ENCODE peak calls at places on chromosomes 16 and 17, in six cellular contexts. W is lower leg skin, S is fibroblast of the aortic adventitia, O is GM23338, J is heart right ventricle, Z is fibroblast of lung. P is an unnamed sample.

GRCh38 chr16:71399801-71400563 is 41.5 kb downstream of the CALB2 start:
- DNase-seq in W (no peak), O (no peak), Z (no peak), S (no peak), J (no peak), P (no peak)

GRCh38 chr16:50010212-50010611 is 14.8 kb upstream of the CNEP1R1 start:
- DNase-seq in J (no peak), Z (no peak), S (no peak), W (no peak), O (no peak), P (no peak)

GRCh38 chr17:65554568-65555223 is 6.8 kb downstream of the AXIN2 start:
- DNase-seq in J (peak; percentile 66), O (no peak), S (peak; percentile 60), W (no peak), Z (peak; percentile 58), P (peak; percentile 62)

GRCh38 chr17:76558210-76559095 is 18.6 kb downstream of the PRCD start:
- DNase-seq in J (no peak), W (no peak), Z (peak; percentile 18), O (no peak), S (peak; percentile 53), P (peak; percentile 44)

GRCh38 chr16:679808-680624 is at the start of gene STUB1:
- DNase-seq in Z (peak; percentile 78), O (peak; percentile 95), S (peak; percentile 80), J (peak; percentile 90), W (peak; percentile 83), P (peak; percentile 93)

GRCh38 chr16:24036614-24037013 is 200.8 kb downstream of the PRKCB start:
- DNase-seq in W (no peak), Z (peak; percentile 6), O (peak; percentile 84), S (peak; percentile 57), J (peak; percentile 23), P (peak; percentile 28)

GRCh38 chr17:10091051-10091450 is 107.4 kb downstream of the GAS7 start:
- DNase-seq in W (no peak), J (no peak), O (no peak), Z (no peak), S (no peak), P (peak; percentile 72)

GRCh38 chr17:21381076-21381706 is 5.0 kb downstream of the KCNJ12 start:
- DNase-seq in W (no peak), O (no peak), S (no peak), J (no peak), Z (no peak), P (no peak)

GRCh38 chr17:41064301-41064700 is 1.4 kb downstream of the KRTAP2-4 start:
- DNase-seq in J (no peak), O (no peak), W (no peak), Z (no peak), S (no peak), P (no peak)

GRCh38 chr17:10156579-10157488 is 41.6 kb downstream of the GAS7 start:
- DNase-seq in Z (no peak), W (peak; percentile 73), S (no peak), O (no peak), J (peak; percentile 49), P (no peak)

GRCh38 chr17:43044024-43044423 is 19.0 kb downstream of the RND2 start:
- DNase-seq in J (no peak), S (no peak), Z (no peak), O (no peak), W (no peak), P (no peak)

DNA sequence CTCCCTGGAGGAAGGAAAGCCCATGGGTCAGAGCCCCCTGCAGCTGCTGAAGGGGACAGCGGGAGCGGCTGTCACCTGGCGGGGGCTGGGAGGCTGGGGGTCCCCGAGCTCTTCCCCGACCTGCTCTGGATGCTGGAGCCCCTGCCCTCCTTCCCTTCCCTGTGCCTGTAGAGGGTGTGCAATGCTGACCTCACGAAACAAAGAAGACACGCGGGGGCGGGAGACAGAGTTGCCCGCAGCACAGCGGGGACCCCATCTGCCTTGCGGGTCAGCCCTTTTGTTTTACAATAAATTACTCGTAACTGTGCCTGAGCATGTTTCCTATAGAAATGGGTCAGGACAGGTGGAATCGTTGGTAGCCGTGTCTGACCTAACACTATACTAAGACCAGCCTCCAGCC is 6.3 kb downstream of the SECTM1 start:
- DNase-seq in Z (no peak), W (no peak), O (no peak), S (no peak), J (no peak), P (no peak)
- TF ChIP-seq CTCF in Z (no peak), W (no peak), O (no peak), S (no peak), J (no peak), P (no peak)

GRCh38 chr17:82528484-82529265 is 9.1 kb downstream of the FOXK2 start:
- DNase-seq in S (no peak), O (no peak), J (peak; percentile 70), W (peak; percentile 67), Z (peak; percentile 32), P (peak; percentile 50)
- TF ChIP-seq CTCF in S (peak; percentile 13), O (peak; percentile 35), J (no peak), W (no peak), Z (peak; percentile 39), P (peak; percentile 40)

GRCh38 chr16:51410125-51410524 is 259.1 kb upstream of the SALL1 start:
- DNase-seq in Z (no peak), J (no peak), S (no peak), W (no peak), O (no peak), P (no peak)
- TF ChIP-seq CTCF in Z (no peak), J (no peak), S (no peak), W (no peak), O (no peak), P (no peak)

GRCh38 chr16:81067166-81067565 is 9.9 kb downstream of the C16orf46 start:
- DNase-seq in J (no peak), W (no peak), O (no peak), Z (no peak), S (no peak), P (peak; percentile 95)

GRCh38 chr16:81060576-81061306 is 16.3 kb downstream of the C16orf46 start:
- DNase-seq in S (no peak), O (peak; percentile 37), J (no peak), Z (no peak), W (no peak), P (no peak)

GRCh38 chr16:81066700-81067099 is 10.3 kb downstream of the C16orf46 start:
- DNase-seq in J (no peak), O (no peak), S (no peak), Z (no peak), W (no peak), P (peak; percentile 63)

GRCh38 chr16:81061307-81061640 is 15.8 kb downstream of the C16orf46 start:
- DNase-seq in S (no peak), W (no peak), O (no peak), J (no peak), Z (no peak), P (no peak)

GRCh38 chr16:81061855-81062608 is 15.0 kb downstream of the C16orf46 start:
- DNase-seq in S (no peak), Z (no peak), J (no peak), O (no peak), W (no peak), P (no peak)
- TF ChIP-seq CTCF in S (no peak), Z (no peak), J (no peak), O (peak; percentile 53), W (no peak), P (no peak)